ENCODE peak calls at places on chromosome 6, in nine cellular contexts. One of them, this sample, is unnamed.

GRCh38 chr6:125931733-125932450 is 24.7 kb upstream of the HINT3 start:
- DNase-seq in osteoblast: no peak
- DNase-seq in stimulated activated naive CD4-positive, alpha-beta T cell: no peak
- DNase-seq in GM20000: peak
- DNase-seq in iPS-NIHi11: no peak
- DNase-seq in GM04503: no peak
- DNase-seq in KBM-7: no peak
- DNase-seq in posterior cingulate gyrus: no peak
- DNase-seq in GM12865: peak
- DNase-seq in this sample: no peak

GRCh38 chr6:111417181-111417585 is 65.8 kb downstream of the REV3L start:
- DNase-seq in GM20000: no peak
- DNase-seq in stimulated activated naive CD4-positive, alpha-beta T cell: no peak
- DNase-seq in GM12865: no peak
- DNase-seq in iPS-NIHi11: no peak
- DNase-seq in GM04503: peak
- DNase-seq in osteoblast: no peak
- DNase-seq in posterior cingulate gyrus: peak
- DNase-seq in KBM-7: peak
- DNase-seq in this sample: no peak

GRCh38 chr6:16420715-16421461 is 182.5 kb downstream of the GMPR start:
- DNase-seq in GM12865: peak
- DNase-seq in KBM-7: no peak
- DNase-seq in GM20000: peak
- DNase-seq in stimulated activated naive CD4-positive, alpha-beta T cell: no peak
- DNase-seq in GM04503: peak
- DNase-seq in posterior cingulate gyrus: no peak
- DNase-seq in iPS-NIHi11: no peak
- DNase-seq in osteoblast: peak
- DNase-seq in this sample: no peak

GRCh38 chr6:422423-423061 is 31.0 kb downstream of the IRF4 start:
- DNase-seq in GM12865: peak
- DNase-seq in GM20000: peak
- DNase-seq in posterior cingulate gyrus: no peak
- DNase-seq in osteoblast: peak
- DNase-seq in GM04503: peak
- DNase-seq in iPS-NIHi11: no peak
- DNase-seq in stimulated activated naive CD4-positive, alpha-beta T cell: no peak
- DNase-seq in KBM-7: no peak
- DNase-seq in this sample: peak

GRCh38 chr6:18823782-18824386 is 436.7 kb downstream of the RNF144B start:
- DNase-seq in stimulated activated naive CD4-positive, alpha-beta T cell: no peak
- DNase-seq in osteoblast: no peak
- DNase-seq in KBM-7: peak
- DNase-seq in GM04503: no peak
- DNase-seq in GM20000: no peak
- DNase-seq in iPS-NIHi11: peak
- DNase-seq in GM12865: peak
- DNase-seq in posterior cingulate gyrus: no peak
- DNase-seq in this sample: no peak

GRCh38 chr6:16386056-16386455 is 147.7 kb downstream of the GMPR start:
- DNase-seq in posterior cingulate gyrus: no peak
- DNase-seq in osteoblast: no peak
- DNase-seq in KBM-7: no peak
- DNase-seq in stimulated activated naive CD4-positive, alpha-beta T cell: no peak
- DNase-seq in GM04503: no peak
- DNase-seq in GM20000: no peak
- DNase-seq in GM12865: no peak
- DNase-seq in iPS-NIHi11: no peak
- DNase-seq in this sample: no peak

GRCh38 chr6:144809120-144809519 is 524.0 kb downstream of the UTRN start:
- DNase-seq in GM04503: no peak
- DNase-seq in posterior cingulate gyrus: no peak
- DNase-seq in GM12865: no peak
- DNase-seq in osteoblast: no peak
- DNase-seq in KBM-7: no peak
- DNase-seq in stimulated activated naive CD4-positive, alpha-beta T cell: no peak
- DNase-seq in iPS-NIHi11: no peak
- DNase-seq in GM20000: no peak
- DNase-seq in this sample: no peak

GRCh38 chr6:149473080-149474052 is 11.4 kb downstream of the ZC3H12D start:
- DNase-seq in GM12865: peak
- DNase-seq in stimulated activated naive CD4-positive, alpha-beta T cell: no peak
- DNase-seq in GM20000: no peak
- DNase-seq in osteoblast: peak
- DNase-seq in iPS-NIHi11: no peak
- DNase-seq in GM04503: no peak
- DNase-seq in KBM-7: peak
- DNase-seq in posterior cingulate gyrus: no peak
- DNase-seq in this sample: peak

GRCh38 chr6:170080828-170081368 is 210.0 kb downstream of the DLL1 start:
- DNase-seq in GM20000: no peak
- DNase-seq in GM04503: no peak
- DNase-seq in osteoblast: peak
- DNase-seq in stimulated activated naive CD4-positive, alpha-beta T cell: no peak
- DNase-seq in GM12865: no peak
- DNase-seq in KBM-7: no peak
- DNase-seq in posterior cingulate gyrus: peak
- DNase-seq in iPS-NIHi11: peak
- DNase-seq in this sample: no peak

GRCh38 chr6:152993431-152993830 is 9.1 kb downstream of the MTRF1L start:
- DNase-seq in posterior cingulate gyrus: no peak
- DNase-seq in KBM-7: no peak
- DNase-seq in iPS-NIHi11: peak
- DNase-seq in GM20000: no peak
- DNase-seq in GM12865: no peak
- DNase-seq in GM04503: no peak
- DNase-seq in stimulated activated naive CD4-positive, alpha-beta T cell: no peak
- DNase-seq in osteoblast: no peak
- DNase-seq in this sample: no peak

GRCh38 chr6:35298625-35299140 is 1.1 kb downstream of the DEF6 start:
- DNase-seq in KBM-7: no peak
- DNase-seq in stimulated activated naive CD4-positive, alpha-beta T cell: no peak
- DNase-seq in iPS-NIHi11: no peak
- DNase-seq in GM20000: no peak
- DNase-seq in osteoblast: no peak
- DNase-seq in GM12865: peak
- DNase-seq in GM04503: no peak
- DNase-seq in posterior cingulate gyrus: no peak
- DNase-seq in this sample: no peak

GRCh38 chr6:169859978-169860703 is 108.7 kb downstream of the ERMARD start:
- DNase-seq in GM04503: no peak
- DNase-seq in osteoblast: peak
- DNase-seq in iPS-NIHi11: no peak
- DNase-seq in GM20000: no peak
- DNase-seq in KBM-7: no peak
- DNase-seq in stimulated activated naive CD4-positive, alpha-beta T cell: no peak
- DNase-seq in posterior cingulate gyrus: no peak
- DNase-seq in GM12865: no peak
- DNase-seq in this sample: no peak

GRCh38 chr6:106069478-106069877 is 16.7 kb upstream of the PRDM1 start:
- DNase-seq in posterior cingulate gyrus: no peak
- DNase-seq in GM20000: no peak
- DNase-seq in GM04503: no peak
- DNase-seq in stimulated activated naive CD4-positive, alpha-beta T cell: no peak
- DNase-seq in GM12865: no peak
- DNase-seq in osteoblast: no peak
- DNase-seq in iPS-NIHi11: no peak
- DNase-seq in KBM-7: no peak
- DNase-seq in this sample: peak

GRCh38 chr6:13229205-13230085 is 98.9 kb downstream of the TBC1D7 start:
- DNase-seq in GM12865: peak
- DNase-seq in KBM-7: no peak
- DNase-seq in GM04503: no peak
- DNase-seq in iPS-NIHi11: peak
- DNase-seq in posterior cingulate gyrus: no peak
- DNase-seq in osteoblast: peak
- DNase-seq in stimulated activated naive CD4-positive, alpha-beta T cell: no peak
- DNase-seq in GM20000: peak
- DNase-seq in this sample: peak

GRCh38 chr6:157139054-157139708 is 184.1 kb downstream of the TMEM242 start:
- DNase-seq in posterior cingulate gyrus: no peak
- DNase-seq in KBM-7: no peak
- DNase-seq in osteoblast: peak
- DNase-seq in stimulated activated naive CD4-positive, alpha-beta T cell: no peak
- DNase-seq in GM04503: no peak
- DNase-seq in iPS-NIHi11: peak
- DNase-seq in GM12865: no peak
- DNase-seq in GM20000: no peak
- DNase-seq in this sample: no peak

GRCh38 chr6:113185299-113185698 is 671.8 kb upstream of the MARCKS start:
- DNase-seq in KBM-7: no peak
- DNase-seq in GM20000: no peak
- DNase-seq in stimulated activated naive CD4-positive, alpha-beta T cell: no peak
- DNase-seq in GM04503: no peak
- DNase-seq in GM12865: no peak
- DNase-seq in posterior cingulate gyrus: no peak
- DNase-seq in osteoblast: no peak
- DNase-seq in iPS-NIHi11: no peak
- DNase-seq in this sample: no peak